ENCODE peak calls at places on chromosome 7, in ten cellular contexts. W is thyroid gland, V is heart left ventricle, E is uterus, F is ovary, R is A549, N is IMR-90, T is vagina, Z is testis, H is spleen. Y is an unnamed sample.

GRCh38 chr7:140656548-140657515 is 15.9 kb upstream of the ADCK2 start:
- DNase-seq in F (peak), E (peak), W (peak), H (peak), Z (peak), T (no peak), R (no peak), V (peak), N (peak), Y (no peak)

GRCh38 chr7:115851291-115851690 is 179.3 kb downstream of the TFEC start:
- DNase-seq in V (no peak), F (no peak), R (peak), W (no peak), E (no peak), N (peak), Z (no peak), T (no peak), H (no peak), Y (no peak)

GRCh38 chr7:30914611-30915601 is 3.3 kb downstream of the AQP1 start:
- DNase-seq in T (no peak), V (peak), R (peak), W (no peak), Z (no peak), N (peak), E (no peak), F (no peak), H (no peak), Y (peak)

GRCh38 chr7:37853468-37853867 is 5.1 kb downstream of the NME8 start:
- DNase-seq in T (no peak), V (no peak), H (no peak), E (no peak), F (no peak), W (no peak), Z (no peak), R (peak), N (no peak), Y (no peak)

GRCh38 chr7:156056548-156056947 is 244.3 kb upstream of the SHH start:
- DNase-seq in W (no peak), N (no peak), V (no peak), E (no peak), F (no peak), R (no peak), T (no peak), H (no peak), Z (no peak), Y (no peak)

GRCh38 chr7:51060536-51060935 is 256.1 kb downstream of the COBL start:
- DNase-seq in H (no peak), V (no peak), T (no peak), W (no peak), N (no peak), Z (no peak), F (no peak), R (peak), E (no peak), Y (no peak)

GRCh38 chr7:111803015-111803758 is 240.9 kb upstream of the IMMP2L start:
- DNase-seq in N (peak), W (no peak), R (no peak), E (no peak), F (no peak), T (no peak), Z (no peak), V (no peak), H (no peak), Y (no peak)

GRCh38 chr7:143390773-143391114 is 9.6 kb downstream of the ZYX start:
- DNase-seq in E (no peak), F (no peak), W (no peak), T (no peak), Z (no peak), V (no peak), N (no peak), R (no peak), H (no peak), Y (no peak)

GRCh38 chr7:33702511-33703054 is 202.8 kb upstream of the BMPER start:
- DNase-seq in W (no peak), H (no peak), T (no peak), R (no peak), V (no peak), Z (no peak), E (no peak), F (no peak), N (no peak), Y (no peak)

GRCh38 chr7:73992104-73992562 is 35.8 kb upstream of the ELN start:
- DNase-seq in N (peak), E (peak), Z (no peak), V (peak), R (no peak), H (no peak), T (no peak), W (peak), F (no peak), Y (no peak)

GRCh38 chr7:73577627-73578341 is 595 bp downstream of the TBL2 start:
- DNase-seq in V (peak), E (no peak), T (no peak), Z (no peak), N (no peak), R (no peak), H (peak), F (no peak), W (no peak), Y (no peak)

GRCh38 chr7:27418544-27418943 is 175.9 kb downstream of the EVX1 start:
- DNase-seq in N (no peak), W (no peak), T (no peak), V (no peak), H (no peak), Z (no peak), E (no peak), F (no peak), R (no peak), Y (no peak)

GRCh38 chr7:131103997-131104396 is 223.7 kb upstream of the MKLN1 start:
- DNase-seq in R (no peak), E (no peak), N (peak), V (no peak), W (peak), F (no peak), T (no peak), Z (no peak), H (no peak), Y (no peak)

GRCh38 chr7:93178213-93178612 is 30.0 kb upstream of the SAMD9L start:
- DNase-seq in T (no peak), Z (no peak), F (no peak), H (no peak), V (no peak), E (no peak), N (peak), W (no peak), R (peak), Y (no peak)

GRCh38 chr7:43954524-43955228 is 28.4 kb downstream of the UBE2D4 start:
- DNase-seq in V (no peak), W (peak), Z (peak), T (no peak), H (no peak), E (no peak), R (peak), N (peak), F (no peak), Y (peak)

GRCh38 chr7:137399827-137400823 is 56.6 kb upstream of the PTN start:
- DNase-seq in N (peak), V (no peak), F (no peak), W (peak), Z (no peak), H (no peak), E (no peak), T (no peak), R (no peak), Y (no peak)

DNA sequence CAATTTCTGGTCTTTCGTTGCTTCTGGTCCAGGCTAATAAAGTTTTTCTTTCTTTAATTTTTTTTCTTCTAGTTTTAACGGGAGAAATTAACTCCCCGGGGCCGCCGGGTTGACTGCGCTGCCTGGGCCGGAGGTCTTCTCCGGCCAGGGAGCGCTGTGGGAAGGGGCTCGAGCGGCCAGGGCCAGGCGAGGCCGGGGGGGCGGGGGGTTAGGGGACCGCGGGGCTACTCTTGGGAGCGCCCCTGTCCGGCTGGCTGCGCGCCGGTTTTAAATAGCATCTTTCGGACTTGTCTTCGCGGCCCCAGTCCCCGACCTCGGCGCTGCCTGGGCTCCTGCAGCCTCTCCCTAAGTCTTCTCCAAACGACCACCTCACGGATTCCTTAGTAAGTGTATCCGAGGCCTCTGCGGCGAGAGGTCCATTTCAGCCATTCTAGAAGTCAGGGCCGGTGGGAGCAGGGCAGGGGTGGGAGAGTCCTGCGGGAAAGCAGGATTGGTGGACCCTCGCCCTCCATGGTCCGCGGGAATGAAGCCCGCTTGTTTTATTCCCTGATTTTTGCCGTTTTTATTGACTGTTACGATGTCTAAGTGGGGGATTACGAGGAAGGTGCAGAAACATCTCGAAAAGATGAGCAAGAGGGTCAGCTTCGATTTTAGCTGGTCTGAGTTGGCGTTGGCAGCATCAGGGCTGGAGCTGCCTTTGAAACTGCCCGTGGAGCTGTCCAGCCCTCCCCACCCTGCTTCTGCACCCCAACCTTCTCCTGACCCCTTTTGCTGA is 457 bp downstream of the PHF14 start:
- DNase-seq in N (peak), F (no peak), T (no peak), V (peak), E (peak), R (peak), H (peak), Z (peak), W (peak), Y (peak)
- TF ChIP-seq POLR2A in N (no peak), F (no peak), T (no peak), V (no peak), E (no peak), R (no peak), H (no peak), Z (no peak), W (no peak), Y (no peak)

GRCh38 chr7:24717694-24718320 is 39.5 kb downstream of the GSDME start:
- DNase-seq in E (no peak), T (no peak), Z (no peak), R (no peak), W (no peak), V (no peak), N (no peak), F (no peak), H (peak), Y (no peak)

GRCh38 chr7:24720283-24720682 is 37.0 kb downstream of the GSDME start:
- DNase-seq in E (no peak), W (no peak), R (no peak), F (no peak), N (no peak), H (no peak), T (no peak), V (no peak), Z (no peak), Y (no peak)

GRCh38 chr7:24718431-24718831 is 38.8 kb downstream of the GSDME start:
- DNase-seq in E (no peak), Z (no peak), N (no peak), F (no peak), V (no peak), H (peak), T (peak), R (no peak), W (no peak), Y (no peak)

GRCh38 chr7:24717247-24717622 is 40.0 kb downstream of the GSDME start:
- DNase-seq in N (no peak), T (peak), Z (no peak), V (no peak), H (peak), E (no peak), F (no peak), W (no peak), R (no peak), Y (no peak)

GRCh38 chr7:24718977-24719491 is 38.2 kb downstream of the GSDME start:
- DNase-seq in E (no peak), Z (no peak), N (no peak), H (peak), F (no peak), T (no peak), W (no peak), V (no peak), R (no peak), Y (no peak)
- TF ChIP-seq POLR2A in E (no peak), Z (no peak), N (no peak), H (no peak), F (no peak), T (no peak), W (no peak), V (no peak), R (no peak), Y (no peak)

DNA sequence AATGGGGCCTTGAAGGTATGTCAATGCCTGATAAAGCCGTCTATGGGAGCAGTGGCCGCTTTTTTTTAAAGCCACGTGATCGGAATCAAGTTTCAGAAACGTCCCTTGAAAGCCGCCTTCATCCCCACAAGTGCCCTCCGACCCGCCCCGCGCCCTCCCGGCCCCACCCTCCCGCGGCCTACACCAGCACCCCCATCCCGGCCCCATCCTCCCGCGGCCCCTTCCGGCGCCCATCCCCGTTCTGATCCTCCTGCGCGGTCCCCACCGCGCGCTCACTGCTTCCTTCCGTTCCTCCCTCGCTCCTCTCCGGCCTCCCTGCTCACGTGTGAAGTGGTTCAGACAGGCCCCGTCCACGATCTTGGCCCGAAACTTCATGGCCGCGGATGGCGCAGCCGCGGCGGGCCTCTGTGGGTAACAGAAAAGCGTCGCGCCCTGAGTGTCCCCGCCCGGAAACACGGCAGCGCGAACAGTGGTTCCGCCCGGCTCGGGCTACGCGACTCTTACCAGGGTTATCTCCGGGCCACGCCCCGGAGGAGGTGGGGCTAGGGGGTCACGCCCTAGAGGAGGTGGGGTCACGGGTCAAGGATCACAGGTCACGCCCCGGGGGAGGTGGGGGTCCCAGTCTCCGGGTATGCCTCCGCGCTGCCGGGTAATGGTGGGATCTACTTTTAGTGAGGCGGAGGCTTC is at the start of gene HUS1:
- DNase-seq in F (peak), W (peak), V (peak), Z (peak), R (peak), E (peak), T (no peak), H (peak), N (peak), Y (peak)
- TF ChIP-seq POLR2A in F (peak), W (peak), V (peak), Z (no peak), R (peak), E (peak), T (peak), H (peak), N (peak), Y (peak)

GRCh38 chr7:16755397-16755796 is 1.8 kb downstream of the TSPAN13 start:
- DNase-seq in W (no peak), Z (no peak), F (no peak), H (no peak), V (no peak), E (no peak), R (no peak), N (peak), T (no peak), Y (no peak)

GRCh38 chr7:16754869-16755317 is 1.3 kb downstream of the TSPAN13 start:
- DNase-seq in Z (no peak), H (no peak), F (no peak), W (no peak), V (no peak), R (no peak), N (no peak), E (no peak), T (no peak), Y (no peak)

GRCh38 chr7:16753932-16754571 is 497 bp downstream of the TSPAN13 start:
- DNase-seq in T (no peak), H (peak), E (no peak), R (no peak), F (no peak), Z (peak), W (peak), N (peak), V (peak), Y (no peak)

GRCh38 chr7:16758634-16759602 is 5.4 kb downstream of the TSPAN13 start:
- DNase-seq in E (no peak), V (no peak), H (no peak), Z (no peak), N (no peak), F (no peak), R (no peak), T (no peak), W (no peak), Y (no peak)

GRCh38 chr7:16753102-16753931 is at the start of gene TSPAN13:
- DNase-seq in E (peak), T (no peak), H (peak), W (peak), Z (peak), V (peak), R (peak), F (peak), N (peak), Y (peak)
- TF ChIP-seq POLR2A in E (peak), T (peak), H (no peak), W (peak), Z (no peak), V (peak), R (peak), F (no peak), N (no peak), Y (no peak)

DNA sequence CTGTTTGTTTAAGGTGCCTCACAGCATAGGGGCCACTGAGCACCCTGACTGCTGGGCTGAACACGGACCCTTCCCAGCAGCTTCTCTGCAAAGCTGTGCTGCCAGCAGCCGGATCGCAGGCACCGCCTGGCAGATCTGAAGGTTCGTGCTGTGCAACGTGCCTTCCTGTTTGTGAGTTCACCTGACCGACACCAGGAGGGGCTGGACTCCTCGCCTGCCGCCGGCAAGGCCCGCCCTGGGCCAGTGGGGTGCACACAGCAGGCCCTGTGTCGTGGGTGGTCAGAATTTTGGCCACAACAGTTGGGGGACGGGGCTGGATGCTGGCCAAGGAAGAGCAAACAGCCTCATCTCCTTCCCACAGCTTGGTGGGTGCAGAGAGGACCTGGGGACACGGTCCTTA is 12.6 kb downstream of the CYP2W1 start:
- DNase-seq in N (no peak), E (no peak), V (no peak), W (no peak), R (no peak), T (no peak), Z (no peak), H (no peak), F (no peak), Y (no peak)
- TF ChIP-seq POLR2A in N (no peak), E (no peak), V (no peak), W (no peak), R (no peak), T (no peak), Z (no peak), H (no peak), F (no peak), Y (no peak)

DNA sequence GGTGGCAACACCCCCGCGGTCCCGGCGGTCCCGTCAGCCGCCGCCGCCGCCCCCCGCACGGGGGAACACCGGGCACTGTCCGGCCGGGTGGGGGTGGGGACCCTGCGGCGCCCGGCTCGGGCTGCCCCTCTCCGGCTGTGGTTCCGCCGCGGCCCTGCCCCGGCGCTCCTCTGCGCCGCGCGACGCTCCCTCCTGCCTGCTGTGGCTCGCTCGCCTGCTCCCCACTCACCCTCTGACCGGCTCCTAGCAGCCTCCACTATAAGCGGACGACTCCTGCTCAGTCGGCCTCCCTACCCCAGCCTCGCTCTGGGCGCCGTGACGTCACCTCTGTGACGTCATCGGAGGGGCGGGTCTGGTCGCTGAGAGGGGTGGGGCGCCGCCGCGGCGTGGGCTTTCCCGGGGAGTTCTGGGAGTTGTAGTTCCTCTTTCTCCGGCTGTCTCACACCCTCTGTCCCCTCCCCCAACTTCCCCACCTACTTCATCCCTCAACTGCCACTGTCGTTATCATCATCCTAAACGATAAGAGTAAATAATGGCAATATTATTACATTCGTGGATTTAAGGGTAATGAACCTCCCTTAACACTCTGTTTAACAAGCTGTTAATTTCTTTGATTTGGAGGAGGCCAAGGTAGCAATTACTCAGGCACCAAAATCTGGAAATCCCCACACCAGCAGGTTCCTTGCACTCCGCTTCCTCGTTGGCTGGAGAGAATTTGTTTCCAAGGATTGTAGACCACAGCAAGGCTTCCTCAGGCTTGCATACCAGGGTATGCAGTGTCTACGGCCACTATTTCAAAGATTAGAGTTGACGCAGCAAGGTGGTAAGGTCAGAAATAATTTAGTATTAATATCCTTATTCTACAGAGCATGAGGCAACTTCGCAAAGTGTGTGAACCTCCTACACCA is at the start of gene UBE2H:
- DNase-seq in T (no peak), V (peak), E (peak), R (peak), W (peak), N (peak), H (peak), F (peak), Z (peak), Y (peak)
- TF ChIP-seq POLR2A in T (peak), V (peak), E (peak), R (peak), W (peak), N (peak), H (peak), F (peak), Z (peak), Y (peak)

GRCh38 chr7:17368856-17369520 is 70.5 kb downstream of the AHR start:
- DNase-seq in F (peak), T (no peak), H (no peak), E (no peak), Z (no peak), W (peak), V (no peak), N (peak), R (no peak), Y (no peak)

GRCh38 chr7:17369686-17370426 is 71.4 kb downstream of the AHR start:
- DNase-seq in F (peak), E (no peak), H (no peak), R (peak), V (no peak), Z (peak), N (peak), T (no peak), W (no peak), Y (no peak)

GRCh38 chr7:17370901-17371550 is 72.6 kb downstream of the AHR start:
- DNase-seq in N (peak), F (peak), H (no peak), Z (no peak), V (no peak), W (no peak), R (peak), E (no peak), T (no peak), Y (peak)

GRCh38 chr7:17365776-17366175 is 67.3 kb downstream of the AHR start:
- DNase-seq in N (no peak), V (no peak), H (no peak), T (no peak), R (no peak), F (no peak), E (no peak), W (no peak), Z (no peak), Y (no peak)

GRCh38 chr7:17367502-17367901 is 69.0 kb downstream of the AHR start:
- DNase-seq in V (no peak), F (no peak), E (no peak), W (no peak), N (peak), R (no peak), Z (no peak), H (no peak), T (no peak), Y (no peak)
- TF ChIP-seq POLR2A in V (no peak), F (no peak), E (no peak), W (no peak), N (no peak), R (no peak), Z (no peak), H (no peak), T (no peak), Y (no peak)